ENCODE peak calls at places on chromosome 15, in nine cellular contexts. One of them, this sample, is unnamed.

GRCh38 chr15:40343512-40343911 is 2.8 kb upstream of the CCDC9B start:
- DNase-seq in AG20443: peak
- DNase-seq in kidney: peak
- DNase-seq in activated effector memory CD4-positive, alpha-beta T cell treated with Interleukin-2 at 50 U/mL for 16 hours: no peak
- DNase-seq in sciatic nerve: no peak
- DNase-seq in foreskin melanocyte: no peak
- DNase-seq in GM12878: no peak
- DNase-seq in activated CD8-positive, alpha-beta memory T cell treated with anti-CD3 and anti-CD28 coated beads for 4 hours: no peak
- DNase-seq in substantia nigra: no peak
- DNase-seq in this sample: no peak

GRCh38 chr15:92808611-92809063 is 91.5 kb upstream of the CHD2 start:
- DNase-seq in AG20443: peak
- DNase-seq in kidney: peak
- DNase-seq in activated effector memory CD4-positive, alpha-beta T cell treated with Interleukin-2 at 50 U/mL for 16 hours: no peak
- DNase-seq in sciatic nerve: peak
- DNase-seq in foreskin melanocyte: no peak
- DNase-seq in GM12878: no peak
- DNase-seq in activated CD8-positive, alpha-beta memory T cell treated with anti-CD3 and anti-CD28 coated beads for 4 hours: no peak
- DNase-seq in substantia nigra: no peak
- DNase-seq in this sample: peak

GRCh38 chr15:66481107-66481856 is 16.3 kb downstream of the SNAPC5 start:
- DNase-seq in AG20443: no peak
- DNase-seq in kidney: no peak
- DNase-seq in activated effector memory CD4-positive, alpha-beta T cell treated with Interleukin-2 at 50 U/mL for 16 hours: no peak
- DNase-seq in sciatic nerve: no peak
- DNase-seq in foreskin melanocyte: no peak
- DNase-seq in GM12878: no peak
- DNase-seq in activated CD8-positive, alpha-beta memory T cell treated with anti-CD3 and anti-CD28 coated beads for 4 hours: no peak
- DNase-seq in substantia nigra: no peak
- DNase-seq in this sample: no peak

GRCh38 chr15:100809587-100809986 is 70.0 kb upstream of the ALDH1A3 start:
- DNase-seq in AG20443: no peak
- DNase-seq in kidney: no peak
- DNase-seq in activated effector memory CD4-positive, alpha-beta T cell treated with Interleukin-2 at 50 U/mL for 16 hours: no peak
- DNase-seq in sciatic nerve: no peak
- DNase-seq in foreskin melanocyte: no peak
- DNase-seq in GM12878: no peak
- DNase-seq in activated CD8-positive, alpha-beta memory T cell treated with anti-CD3 and anti-CD28 coated beads for 4 hours: no peak
- DNase-seq in substantia nigra: no peak
- DNase-seq in this sample: no peak

GRCh38 chr15:80154336-80154735 is 1.5 kb downstream of the FAH start:
- DNase-seq in AG20443: no peak
- DNase-seq in kidney: no peak
- DNase-seq in activated effector memory CD4-positive, alpha-beta T cell treated with Interleukin-2 at 50 U/mL for 16 hours: no peak
- DNase-seq in sciatic nerve: no peak
- DNase-seq in foreskin melanocyte: no peak
- DNase-seq in GM12878: no peak
- DNase-seq in activated CD8-positive, alpha-beta memory T cell treated with anti-CD3 and anti-CD28 coated beads for 4 hours: no peak
- DNase-seq in substantia nigra: no peak
- DNase-seq in this sample: no peak

GRCh38 chr15:99965376-99965775 is 232.1 kb upstream of the LYSMD4 start:
- DNase-seq in AG20443: no peak
- DNase-seq in kidney: no peak
- DNase-seq in activated effector memory CD4-positive, alpha-beta T cell treated with Interleukin-2 at 50 U/mL for 16 hours: no peak
- DNase-seq in sciatic nerve: peak
- DNase-seq in foreskin melanocyte: no peak
- DNase-seq in GM12878: no peak
- DNase-seq in activated CD8-positive, alpha-beta memory T cell treated with anti-CD3 and anti-CD28 coated beads for 4 hours: no peak
- DNase-seq in substantia nigra: no peak
- DNase-seq in this sample: no peak

GRCh38 chr15:25171856-25172687 is 217.3 kb downstream of the SNRPN start:
- DNase-seq in AG20443: no peak
- DNase-seq in kidney: peak
- DNase-seq in activated effector memory CD4-positive, alpha-beta T cell treated with Interleukin-2 at 50 U/mL for 16 hours: no peak
- DNase-seq in sciatic nerve: peak
- DNase-seq in foreskin melanocyte: no peak
- DNase-seq in GM12878: no peak
- DNase-seq in activated CD8-positive, alpha-beta memory T cell treated with anti-CD3 and anti-CD28 coated beads for 4 hours: no peak
- DNase-seq in substantia nigra: no peak
- DNase-seq in this sample: no peak

GRCh38 chr15:77457619-77458265 is 37.1 kb downstream of the HMG20A start:
- DNase-seq in AG20443: peak
- DNase-seq in kidney: no peak
- DNase-seq in activated effector memory CD4-positive, alpha-beta T cell treated with Interleukin-2 at 50 U/mL for 16 hours: no peak
- DNase-seq in sciatic nerve: no peak
- DNase-seq in foreskin melanocyte: peak
- DNase-seq in GM12878: no peak
- DNase-seq in activated CD8-positive, alpha-beta memory T cell treated with anti-CD3 and anti-CD28 coated beads for 4 hours: no peak
- DNase-seq in substantia nigra: no peak
- DNase-seq in this sample: no peak

GRCh38 chr15:69141286-69141701 is 19.1 kb upstream of the GLCE start:
- DNase-seq in AG20443: no peak
- DNase-seq in kidney: no peak
- DNase-seq in activated effector memory CD4-positive, alpha-beta T cell treated with Interleukin-2 at 50 U/mL for 16 hours: no peak
- DNase-seq in sciatic nerve: no peak
- DNase-seq in foreskin melanocyte: no peak
- DNase-seq in GM12878: no peak
- DNase-seq in activated CD8-positive, alpha-beta memory T cell treated with anti-CD3 and anti-CD28 coated beads for 4 hours: no peak
- DNase-seq in substantia nigra: no peak
- DNase-seq in this sample: no peak

GRCh38 chr15:87843312-87843711 is 413.2 kb downstream of the NTRK3 start:
- DNase-seq in AG20443: no peak
- DNase-seq in kidney: no peak
- DNase-seq in activated effector memory CD4-positive, alpha-beta T cell treated with Interleukin-2 at 50 U/mL for 16 hours: no peak
- DNase-seq in sciatic nerve: no peak
- DNase-seq in foreskin melanocyte: no peak
- DNase-seq in GM12878: no peak
- DNase-seq in activated CD8-positive, alpha-beta memory T cell treated with anti-CD3 and anti-CD28 coated beads for 4 hours: no peak
- DNase-seq in substantia nigra: no peak
- DNase-seq in this sample: no peak

GRCh38 chr15:58227706-58228543 is 89.7 kb downstream of the AQP9 start:
- DNase-seq in AG20443: peak
- DNase-seq in kidney: no peak
- DNase-seq in activated effector memory CD4-positive, alpha-beta T cell treated with Interleukin-2 at 50 U/mL for 16 hours: peak
- DNase-seq in sciatic nerve: peak
- DNase-seq in foreskin melanocyte: peak
- DNase-seq in GM12878: peak
- DNase-seq in activated CD8-positive, alpha-beta memory T cell treated with anti-CD3 and anti-CD28 coated beads for 4 hours: no peak
- DNase-seq in substantia nigra: no peak
- DNase-seq in this sample: peak

GRCh38 chr15:43232289-43232874 is 11.6 kb upstream of the EPB42 start:
- DNase-seq in AG20443: no peak
- DNase-seq in kidney: no peak
- DNase-seq in activated effector memory CD4-positive, alpha-beta T cell treated with Interleukin-2 at 50 U/mL for 16 hours: no peak
- DNase-seq in sciatic nerve: no peak
- DNase-seq in foreskin melanocyte: no peak
- DNase-seq in GM12878: no peak
- DNase-seq in activated CD8-positive, alpha-beta memory T cell treated with anti-CD3 and anti-CD28 coated beads for 4 hours: no peak
- DNase-seq in substantia nigra: no peak
- DNase-seq in this sample: no peak

GRCh38 chr15:91921188-91921820 is 67.8 kb downstream of the SLCO3A1 start:
- DNase-seq in AG20443: no peak
- DNase-seq in kidney: no peak
- DNase-seq in activated effector memory CD4-positive, alpha-beta T cell treated with Interleukin-2 at 50 U/mL for 16 hours: no peak
- DNase-seq in sciatic nerve: no peak
- DNase-seq in foreskin melanocyte: no peak
- DNase-seq in GM12878: no peak
- DNase-seq in activated CD8-positive, alpha-beta memory T cell treated with anti-CD3 and anti-CD28 coated beads for 4 hours: no peak
- DNase-seq in substantia nigra: no peak
- DNase-seq in this sample: no peak

GRCh38 chr15:61530769-61531168 is 301.7 kb upstream of the RORA start:
- DNase-seq in AG20443: no peak
- DNase-seq in kidney: no peak
- DNase-seq in activated effector memory CD4-positive, alpha-beta T cell treated with Interleukin-2 at 50 U/mL for 16 hours: no peak
- DNase-seq in sciatic nerve: no peak
- DNase-seq in foreskin melanocyte: no peak
- DNase-seq in GM12878: no peak
- DNase-seq in activated CD8-positive, alpha-beta memory T cell treated with anti-CD3 and anti-CD28 coated beads for 4 hours: no peak
- DNase-seq in substantia nigra: no peak
- DNase-seq in this sample: peak

GRCh38 chr15:85748729-85749128 is 46.0 kb downstream of the KLHL25 start:
- DNase-seq in AG20443: no peak
- DNase-seq in kidney: peak
- DNase-seq in activated effector memory CD4-positive, alpha-beta T cell treated with Interleukin-2 at 50 U/mL for 16 hours: no peak
- DNase-seq in sciatic nerve: peak
- DNase-seq in foreskin melanocyte: no peak
- DNase-seq in GM12878: no peak
- DNase-seq in activated CD8-positive, alpha-beta memory T cell treated with anti-CD3 and anti-CD28 coated beads for 4 hours: no peak
- DNase-seq in substantia nigra: no peak
- DNase-seq in this sample: no peak

GRCh38 chr15:69659454-69660050 is 206.9 kb downstream of the RPLP1 start:
- DNase-seq in AG20443: peak
- DNase-seq in kidney: no peak
- DNase-seq in activated effector memory CD4-positive, alpha-beta T cell treated with Interleukin-2 at 50 U/mL for 16 hours: no peak
- DNase-seq in sciatic nerve: no peak
- DNase-seq in foreskin melanocyte: no peak
- DNase-seq in GM12878: no peak
- DNase-seq in activated CD8-positive, alpha-beta memory T cell treated with anti-CD3 and anti-CD28 coated beads for 4 hours: no peak
- DNase-seq in substantia nigra: no peak
- DNase-seq in this sample: no peak

GRCh38 chr15:91537868-91538267 is 315.6 kb upstream of the SLCO3A1 start:
- DNase-seq in AG20443: no peak
- DNase-seq in kidney: no peak
- DNase-seq in activated effector memory CD4-positive, alpha-beta T cell treated with Interleukin-2 at 50 U/mL for 16 hours: no peak
- DNase-seq in sciatic nerve: no peak
- DNase-seq in foreskin melanocyte: no peak
- DNase-seq in GM12878: no peak
- DNase-seq in activated CD8-positive, alpha-beta memory T cell treated with anti-CD3 and anti-CD28 coated beads for 4 hours: no peak
- DNase-seq in substantia nigra: no peak
- DNase-seq in this sample: no peak

GRCh38 chr15:90402230-90402629 is 14.2 kb downstream of the IQGAP1 start:
- DNase-seq in AG20443: peak
- DNase-seq in kidney: no peak
- DNase-seq in activated effector memory CD4-positive, alpha-beta T cell treated with Interleukin-2 at 50 U/mL for 16 hours: no peak
- DNase-seq in sciatic nerve: no peak
- DNase-seq in foreskin melanocyte: peak
- DNase-seq in GM12878: no peak
- DNase-seq in activated CD8-positive, alpha-beta memory T cell treated with anti-CD3 and anti-CD28 coated beads for 4 hours: no peak
- DNase-seq in substantia nigra: no peak
- DNase-seq in this sample: no peak

GRCh38 chr15:49423906-49424520 is 971 bp downstream of the FGF7 start:
- DNase-seq in AG20443: no peak
- DNase-seq in kidney: no peak
- DNase-seq in activated effector memory CD4-positive, alpha-beta T cell treated with Interleukin-2 at 50 U/mL for 16 hours: no peak
- DNase-seq in sciatic nerve: no peak
- DNase-seq in foreskin melanocyte: no peak
- DNase-seq in GM12878: no peak
- DNase-seq in activated CD8-positive, alpha-beta memory T cell treated with anti-CD3 and anti-CD28 coated beads for 4 hours: no peak
- DNase-seq in substantia nigra: no peak
- DNase-seq in this sample: no peak

GRCh38 chr15:84762840-84763572 is 14.6 kb downstream of the ZNF592 start:
- DNase-seq in AG20443: no peak
- DNase-seq in kidney: no peak
- DNase-seq in activated effector memory CD4-positive, alpha-beta T cell treated with Interleukin-2 at 50 U/mL for 16 hours: no peak
- DNase-seq in sciatic nerve: no peak
- DNase-seq in foreskin melanocyte: no peak
- DNase-seq in GM12878: no peak
- DNase-seq in activated CD8-positive, alpha-beta memory T cell treated with anti-CD3 and anti-CD28 coated beads for 4 hours: no peak
- DNase-seq in substantia nigra: no peak
- DNase-seq in this sample: no peak

GRCh38 chr15:22979069-22979698 is 984 bp downstream of the CYFIP1 start:
- DNase-seq in AG20443: peak
- DNase-seq in kidney: peak
- DNase-seq in activated effector memory CD4-positive, alpha-beta T cell treated with Interleukin-2 at 50 U/mL for 16 hours: peak
- DNase-seq in sciatic nerve: peak
- DNase-seq in foreskin melanocyte: peak
- DNase-seq in GM12878: no peak
- DNase-seq in activated CD8-positive, alpha-beta memory T cell treated with anti-CD3 and anti-CD28 coated beads for 4 hours: no peak
- DNase-seq in substantia nigra: no peak
- DNase-seq in this sample: peak

GRCh38 chr15:101558217-101558941 is 68.9 kb upstream of the PCSK6 start:
- DNase-seq in AG20443: no peak
- DNase-seq in kidney: no peak
- DNase-seq in activated effector memory CD4-positive, alpha-beta T cell treated with Interleukin-2 at 50 U/mL for 16 hours: no peak
- DNase-seq in sciatic nerve: no peak
- DNase-seq in foreskin melanocyte: no peak
- DNase-seq in GM12878: no peak
- DNase-seq in activated CD8-positive, alpha-beta memory T cell treated with anti-CD3 and anti-CD28 coated beads for 4 hours: no peak
- DNase-seq in substantia nigra: no peak
- DNase-seq in this sample: no peak

GRCh38 chr15:32867313-32867626 is 149.5 kb downstream of the GREM1 start:
- DNase-seq in AG20443: peak
- DNase-seq in kidney: no peak
- DNase-seq in activated effector memory CD4-positive, alpha-beta T cell treated with Interleukin-2 at 50 U/mL for 16 hours: no peak
- DNase-seq in sciatic nerve: no peak
- DNase-seq in foreskin melanocyte: no peak
- DNase-seq in GM12878: no peak
- DNase-seq in activated CD8-positive, alpha-beta memory T cell treated with anti-CD3 and anti-CD28 coated beads for 4 hours: no peak
- DNase-seq in substantia nigra: no peak
- DNase-seq in this sample: peak

GRCh38 chr15:50182233-50183013 is 427 bp downstream of the SLC27A2 start:
- DNase-seq in AG20443: peak
- DNase-seq in kidney: peak
- DNase-seq in activated effector memory CD4-positive, alpha-beta T cell treated with Interleukin-2 at 50 U/mL for 16 hours: peak
- DNase-seq in sciatic nerve: no peak
- DNase-seq in foreskin melanocyte: no peak
- DNase-seq in GM12878: no peak
- DNase-seq in activated CD8-positive, alpha-beta memory T cell treated with anti-CD3 and anti-CD28 coated beads for 4 hours: no peak
- DNase-seq in substantia nigra: no peak
- DNase-seq in this sample: peak

GRCh38 chr15:72231066-72231846 is at the start of gene PKM:
- DNase-seq in AG20443: peak
- DNase-seq in kidney: peak
- DNase-seq in activated effector memory CD4-positive, alpha-beta T cell treated with Interleukin-2 at 50 U/mL for 16 hours: peak
- DNase-seq in sciatic nerve: peak
- DNase-seq in foreskin melanocyte: peak
- DNase-seq in GM12878: peak
- DNase-seq in activated CD8-positive, alpha-beta memory T cell treated with anti-CD3 and anti-CD28 coated beads for 4 hours: peak
- DNase-seq in substantia nigra: peak
- DNase-seq in this sample: peak

GRCh38 chr15:37789881-37790280 is 144.6 kb upstream of the TMCO5A start:
- DNase-seq in AG20443: peak
- DNase-seq in kidney: no peak
- DNase-seq in activated effector memory CD4-positive, alpha-beta T cell treated with Interleukin-2 at 50 U/mL for 16 hours: no peak
- DNase-seq in sciatic nerve: no peak
- DNase-seq in foreskin melanocyte: no peak
- DNase-seq in GM12878: no peak
- DNase-seq in activated CD8-positive, alpha-beta memory T cell treated with anti-CD3 and anti-CD28 coated beads for 4 hours: no peak
- DNase-seq in substantia nigra: no peak
- DNase-seq in this sample: no peak

GRCh38 chr15:64706011-64706911 is 69.1 kb downstream of the RBPMS2 start:
- DNase-seq in AG20443: no peak
- DNase-seq in kidney: no peak
- DNase-seq in activated effector memory CD4-positive, alpha-beta T cell treated with Interleukin-2 at 50 U/mL for 16 hours: no peak
- DNase-seq in sciatic nerve: no peak
- DNase-seq in foreskin melanocyte: no peak
- DNase-seq in GM12878: no peak
- DNase-seq in activated CD8-positive, alpha-beta memory T cell treated with anti-CD3 and anti-CD28 coated beads for 4 hours: no peak
- DNase-seq in substantia nigra: no peak
- DNase-seq in this sample: no peak

GRCh38 chr15:100688549-100689120 is 86.2 kb downstream of the ASB7 start:
- DNase-seq in AG20443: no peak
- DNase-seq in kidney: no peak
- DNase-seq in activated effector memory CD4-positive, alpha-beta T cell treated with Interleukin-2 at 50 U/mL for 16 hours: no peak
- DNase-seq in sciatic nerve: no peak
- DNase-seq in foreskin melanocyte: no peak
- DNase-seq in GM12878: no peak
- DNase-seq in activated CD8-positive, alpha-beta memory T cell treated with anti-CD3 and anti-CD28 coated beads for 4 hours: no peak
- DNase-seq in substantia nigra: no peak
- DNase-seq in this sample: no peak

GRCh38 chr15:30984542-30984941 is 6.9 kb downstream of the MTMR10 start:
- DNase-seq in AG20443: no peak
- DNase-seq in kidney: no peak
- DNase-seq in activated effector memory CD4-positive, alpha-beta T cell treated with Interleukin-2 at 50 U/mL for 16 hours: no peak
- DNase-seq in sciatic nerve: no peak
- DNase-seq in foreskin melanocyte: peak
- DNase-seq in GM12878: no peak
- DNase-seq in activated CD8-positive, alpha-beta memory T cell treated with anti-CD3 and anti-CD28 coated beads for 4 hours: no peak
- DNase-seq in substantia nigra: no peak
- DNase-seq in this sample: no peak

GRCh38 chr15:58498821-58499580 is 67.2 kb downstream of the LIPC start:
- DNase-seq in AG20443: peak
- DNase-seq in kidney: peak
- DNase-seq in activated effector memory CD4-positive, alpha-beta T cell treated with Interleukin-2 at 50 U/mL for 16 hours: no peak
- DNase-seq in sciatic nerve: no peak
- DNase-seq in foreskin melanocyte: no peak
- DNase-seq in GM12878: no peak
- DNase-seq in activated CD8-positive, alpha-beta memory T cell treated with anti-CD3 and anti-CD28 coated beads for 4 hours: no peak
- DNase-seq in substantia nigra: no peak
- DNase-seq in this sample: no peak

GRCh38 chr15:43484455-43484854 is 8.5 kb downstream of the TP53BP1 start:
- DNase-seq in AG20443: no peak
- DNase-seq in kidney: no peak
- DNase-seq in activated effector memory CD4-positive, alpha-beta T cell treated with Interleukin-2 at 50 U/mL for 16 hours: no peak
- DNase-seq in sciatic nerve: no peak
- DNase-seq in foreskin melanocyte: no peak
- DNase-seq in GM12878: no peak
- DNase-seq in activated CD8-positive, alpha-beta memory T cell treated with anti-CD3 and anti-CD28 coated beads for 4 hours: no peak
- DNase-seq in substantia nigra: no peak
- DNase-seq in this sample: no peak

This sample was measured in NCI-H526.